ENCODE peak calls at places on chromosomes 13 and 19, in five cellular contexts. F is AG04450, Y is substantia nigra, R is uterus, M is posterior cingulate gyrus. U is an unnamed sample.

GRCh38 chr13:110498765-110499164 is 62.8 kb downstream of the RAB20 start:
- DNase-seq in Y (no peak), M (no peak), R (no peak), F (no peak), U (no peak)

GRCh38 chr13:46666727-46667456 is 113.9 kb downstream of the LRCH1 start:
- DNase-seq in Y (no peak), F (no peak), M (no peak), R (no peak), U (no peak)

GRCh38 chr13:113935081-113935511 is 38.8 kb downstream of the C13orf46 start:
- DNase-seq in Y (no peak), R (peak), M (no peak), F (no peak), U (no peak)

GRCh38 chr13:113506025-113506685 is 15.6 kb upstream of the DCUN1D2 start:
- DNase-seq in M (peak), Y (no peak), R (no peak), F (no peak), U (no peak)

GRCh38 chr13:104757712-104758111 is 1691.5 kb upstream of the SLC10A2 start:
- DNase-seq in R (no peak), F (no peak), Y (no peak), M (no peak), U (no peak)

GRCh38 chr13:113366031-113366588 is 2.2 kb upstream of the GRTP1 start:
- DNase-seq in Y (no peak), F (no peak), R (peak), M (no peak), U (no peak)

GRCh38 chr13:30464496-30465351 is 1.0 kb downstream of the HMGB1 start:
- DNase-seq in Y (peak), F (peak), M (peak), R (peak), U (no peak)

GRCh38 chr19:14091086-14091884 is 734 bp upstream of the SAMD1 start:
- DNase-seq in Y (peak), R (peak), F (no peak), M (peak), U (no peak)

GRCh38 chr13:35260316-35260715 is 216.2 kb downstream of the MAB21L1 start:
- DNase-seq in M (no peak), Y (no peak), R (no peak), F (no peak), U (no peak)

GRCh38 chr13:98829541-98829940 is 77.1 kb upstream of the SLC15A1 start:
- DNase-seq in M (no peak), F (no peak), Y (no peak), R (no peak), U (no peak)

GRCh38 chr19:1237027-1237659 is 662 bp downstream of the CBARP start:
- DNase-seq in M (no peak), R (peak), F (no peak), Y (no peak), U (no peak)

GRCh38 chr13:63942372-63942771 is 2526.7 kb upstream of the PCDH20 start:
- DNase-seq in F (no peak), M (no peak), Y (no peak), R (no peak), U (no peak)

GRCh38 chr13:32142956-32143375 is 111.4 kb downstream of the FRY start:
- DNase-seq in Y (no peak), R (no peak), M (no peak), F (peak), U (no peak)

GRCh38 chr13:113589961-113590339 is 5.4 kb downstream of the TFDP1 start:
- DNase-seq in F (no peak), R (peak), M (no peak), Y (no peak), U (no peak)

GRCh38 chr13:100673831-100674362 is 698 bp downstream of the TMTC4 start:
- DNase-seq in M (peak), R (peak), Y (peak), F (peak), U (peak)

GRCh38 chr19:40560092-40560507 is 16.6 kb upstream of the SHKBP1 start:
- DNase-seq in M (peak), F (no peak), Y (no peak), R (no peak), U (no peak)

GRCh38 chr19:11446652-11447301 is 11.3 kb downstream of the PRKCSH start:
- DNase-seq in Y (peak), M (peak), R (peak), F (no peak), U (no peak)

GRCh38 chr19:38203197-38203596 is 20.8 kb downstream of the DPF1 start:
- DNase-seq in M (no peak), R (no peak), F (no peak), Y (no peak), U (no peak)

GRCh38 chr13:80835902-80836301 is 495.0 kb upstream of the SPRY2 start:
- DNase-seq in F (no peak), R (no peak), M (no peak), Y (no peak), U (no peak)

GRCh38 chr13:19567820-19568534 is 6.6 kb upstream of the TPTE2 start:
- DNase-seq in R (no peak), M (no peak), Y (no peak), F (no peak), U (no peak)

GRCh38 chr19:34645551-34645950 is 31.4 kb downstream of the SCGB2B2 start:
- DNase-seq in Y (no peak), R (no peak), M (no peak), F (no peak), U (no peak)

GRCh38 chr19:939922-940321 is 14.1 kb downstream of the ARID3A start:
- DNase-seq in R (no peak), F (no peak), M (no peak), Y (no peak), U (no peak)

U was measured in brain pericyte.